ENCODE peak calls at places on chromosomes 5 and 9, in six cellular contexts. One of them, this sample, is unnamed. For H3K4me1 and H3K36me3, the result is how much of the 10 kb centered on the place peaks cover.

GRCh38 chr5:169934990-169935389 is 45.3 kb downstream of the INSYN2B start:
- DNase-seq in PC-3: peak
- DNase-seq in tibial nerve: no peak
- DNase-seq in cardiac muscle cell: no peak
- DNase-seq in heart right ventricle: no peak
- DNase-seq in gastrocnemius medialis: no peak
- DNase-seq in this sample: no peak

GRCh38 chr9:69207503-69207902 is 33.4 kb downstream of the TJP2 start:
- DNase-seq in cardiac muscle cell: peak
- DNase-seq in gastrocnemius medialis: no peak
- DNase-seq in heart right ventricle: peak
- DNase-seq in tibial nerve: no peak
- DNase-seq in PC-3: no peak
- DNase-seq in this sample: no peak

GRCh38 chr5:168224110-168224509 is 67.3 kb upstream of the WWC1 start:
- DNase-seq in tibial nerve: no peak
- DNase-seq in gastrocnemius medialis: no peak
- DNase-seq in cardiac muscle cell: no peak
- DNase-seq in PC-3: no peak
- DNase-seq in heart right ventricle: no peak
- DNase-seq in this sample: no peak

GRCh38 chr9:87800456-87800855 is 74.5 kb downstream of the CTSL start:
- DNase-seq in heart right ventricle: no peak
- DNase-seq in tibial nerve: no peak
- DNase-seq in PC-3: no peak
- DNase-seq in gastrocnemius medialis: no peak
- DNase-seq in cardiac muscle cell: no peak
- DNase-seq in this sample: no peak

GRCh38 chr5:42993516-42994284 is 46.4 kb downstream of the ANXA2R start:
- DNase-seq in heart right ventricle: peak
- DNase-seq in PC-3: no peak
- DNase-seq in gastrocnemius medialis: no peak
- DNase-seq in tibial nerve: peak
- DNase-seq in cardiac muscle cell: no peak
- DNase-seq in this sample: no peak

GRCh38 chr9:130847306-130848217 is 12.5 kb downstream of the ABL1 start:
- DNase-seq in tibial nerve: peak
- DNase-seq in gastrocnemius medialis: peak
- DNase-seq in heart right ventricle: peak
- DNase-seq in cardiac muscle cell: no peak
- DNase-seq in PC-3: peak
- DNase-seq in this sample: peak

GRCh38 chr5:59173568-59173967 is 590.7 kb downstream of the RAB3C start:
- DNase-seq in PC-3: no peak
- DNase-seq in tibial nerve: no peak
- DNase-seq in gastrocnemius medialis: no peak
- DNase-seq in heart right ventricle: no peak
- DNase-seq in cardiac muscle cell: no peak
- DNase-seq in this sample: no peak

GRCh38 chr5:56006600-56006999 is 11.8 kb upstream of the IL6ST start:
- DNase-seq in gastrocnemius medialis: no peak
- DNase-seq in heart right ventricle: no peak
- DNase-seq in cardiac muscle cell: no peak
- DNase-seq in PC-3: no peak
- DNase-seq in tibial nerve: no peak
- DNase-seq in this sample: no peak

GRCh38 chr9:107215381-107215780 is 67.7 kb upstream of the RAD23B start:
- DNase-seq in gastrocnemius medialis: no peak
- DNase-seq in cardiac muscle cell: no peak
- DNase-seq in heart right ventricle: no peak
- DNase-seq in PC-3: peak
- DNase-seq in tibial nerve: no peak
- DNase-seq in this sample: no peak

GRCh38 chr5:178460598-178461425 is 129.4 kb downstream of the COL23A1 start:
- DNase-seq in cardiac muscle cell: peak
- DNase-seq in gastrocnemius medialis: peak
- DNase-seq in tibial nerve: peak
- DNase-seq in PC-3: peak
- DNase-seq in heart right ventricle: peak
- DNase-seq in this sample: peak

GRCh38 chr5:16066320-16066719 is 113.3 kb downstream of the MARCHF11 start:
- DNase-seq in tibial nerve: no peak
- DNase-seq in gastrocnemius medialis: no peak
- DNase-seq in PC-3: no peak
- DNase-seq in cardiac muscle cell: no peak
- DNase-seq in heart right ventricle: no peak
- DNase-seq in this sample: no peak

GRCh38 chr9:30774326-30774725 is 1610.1 kb upstream of the ACO1 start:
- DNase-seq in PC-3: no peak
- DNase-seq in heart right ventricle: no peak
- DNase-seq in gastrocnemius medialis: no peak
- DNase-seq in tibial nerve: no peak
- DNase-seq in cardiac muscle cell: peak
- DNase-seq in this sample: no peak

GRCh38 chr9:35540315-35540714 is 50.4 kb downstream of the RUSC2 start:
- DNase-seq in PC-3: no peak
- DNase-seq in gastrocnemius medialis: no peak
- DNase-seq in heart right ventricle: no peak
- DNase-seq in cardiac muscle cell: no peak
- DNase-seq in tibial nerve: no peak
- DNase-seq in this sample: no peak

GRCh38 chr5:8864053-8864452 is 681.8 kb downstream of the SEMA5A start:
- DNase-seq in gastrocnemius medialis: no peak
- DNase-seq in heart right ventricle: no peak
- DNase-seq in cardiac muscle cell: peak
- DNase-seq in PC-3: peak
- DNase-seq in tibial nerve: no peak
- DNase-seq in this sample: no peak

GRCh38 chr9:130286072-130286770 is 20.7 kb downstream of the HMCN2 start:
- DNase-seq in tibial nerve: no peak
- DNase-seq in heart right ventricle: no peak
- DNase-seq in cardiac muscle cell: no peak
- DNase-seq in gastrocnemius medialis: no peak
- DNase-seq in PC-3: no peak
- DNase-seq in this sample: no peak

GRCh38 chr9:6838158-6838557 is 80.4 kb downstream of the KDM4C start:
- DNase-seq in PC-3: no peak
- DNase-seq in tibial nerve: no peak
- DNase-seq in gastrocnemius medialis: no peak
- DNase-seq in cardiac muscle cell: no peak
- DNase-seq in heart right ventricle: no peak
- DNase-seq in this sample: no peak

GRCh38 chr5:131221888-131222287 is 42.0 kb upstream of the CDC42SE2 start:
- DNase-seq in PC-3: peak
- DNase-seq in gastrocnemius medialis: no peak
- DNase-seq in heart right ventricle: no peak
- DNase-seq in cardiac muscle cell: no peak
- DNase-seq in tibial nerve: no peak
- DNase-seq in this sample: no peak

GRCh38 chr5:68534131-68534940 is 318.8 kb downstream of the PIK3R1 start:
- DNase-seq in PC-3: peak
- DNase-seq in gastrocnemius medialis: no peak
- DNase-seq in tibial nerve: no peak
- DNase-seq in heart right ventricle: no peak
- DNase-seq in cardiac muscle cell: no peak
- DNase-seq in this sample: no peak

DNA sequence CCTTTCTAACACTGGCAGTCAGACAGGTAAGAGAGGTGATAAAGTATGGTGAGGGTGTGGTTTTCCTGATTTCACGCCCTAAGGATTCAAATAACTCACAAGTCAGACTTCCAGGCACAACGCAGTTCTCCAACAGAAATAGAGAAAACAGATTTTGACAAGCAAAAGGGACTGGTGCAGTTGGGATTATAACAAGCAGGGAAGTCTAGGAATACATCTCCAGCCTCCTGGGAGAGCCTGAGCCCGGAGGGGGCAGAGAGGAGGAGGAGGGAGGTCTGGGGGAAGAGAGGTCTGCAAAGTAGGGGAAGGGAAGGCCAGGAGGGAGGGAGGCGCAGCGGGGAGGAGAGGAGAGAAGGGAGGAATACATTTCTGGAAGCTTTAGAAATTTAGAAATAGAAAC is 1.6 kb downstream of the CMBL start:
- DNase-seq in gastrocnemius medialis: no peak
- DNase-seq in cardiac muscle cell: no peak
- DNase-seq in tibial nerve: no peak
- DNase-seq in heart right ventricle: no peak
- DNase-seq in PC-3: peak
- DNase-seq in this sample: no peak
- H3K27ac ChIP-seq in gastrocnemius medialis: peak
- H3K27ac ChIP-seq in cardiac muscle cell: no peak
- H3K27ac ChIP-seq in tibial nerve: no peak
- H3K27ac ChIP-seq in heart right ventricle: peak
- H3K27ac ChIP-seq in PC-3: peak
- H3K27ac ChIP-seq in this sample: no peak

GRCh38 chr5:138271281-138271680 is 3.1 kb downstream of the GFRA3 start:
- DNase-seq in gastrocnemius medialis: no peak
- DNase-seq in heart right ventricle: no peak
- DNase-seq in cardiac muscle cell: no peak
- DNase-seq in tibial nerve: no peak
- DNase-seq in PC-3: no peak
- DNase-seq in this sample: no peak
- H3K4me1 ChIP-seq in gastrocnemius medialis: under half
- H3K4me1 ChIP-seq in heart right ventricle: under half
- H3K4me1 ChIP-seq in cardiac muscle cell: under half
- H3K4me1 ChIP-seq in tibial nerve: under half
- H3K4me1 ChIP-seq in PC-3: under half
- H3K4me1 ChIP-seq in this sample: under half

GRCh38 chr5:150023136-150023535 is 22.6 kb downstream of the HMGXB3 start:
- DNase-seq in heart right ventricle: no peak
- DNase-seq in gastrocnemius medialis: no peak
- DNase-seq in tibial nerve: no peak
- DNase-seq in cardiac muscle cell: no peak
- DNase-seq in PC-3: no peak
- DNase-seq in this sample: no peak

GRCh38 chr5:150020249-150020648 is 19.7 kb downstream of the HMGXB3 start:
- DNase-seq in tibial nerve: no peak
- DNase-seq in gastrocnemius medialis: no peak
- DNase-seq in cardiac muscle cell: no peak
- DNase-seq in heart right ventricle: no peak
- DNase-seq in PC-3: no peak
- DNase-seq in this sample: no peak

GRCh38 chr5:150022681-150023080 is 22.1 kb downstream of the HMGXB3 start:
- DNase-seq in PC-3: no peak
- DNase-seq in tibial nerve: no peak
- DNase-seq in gastrocnemius medialis: no peak
- DNase-seq in heart right ventricle: no peak
- DNase-seq in cardiac muscle cell: peak
- DNase-seq in this sample: no peak

GRCh38 chr5:150022163-150022540 is 21.6 kb downstream of the HMGXB3 start:
- DNase-seq in heart right ventricle: peak
- DNase-seq in cardiac muscle cell: no peak
- DNase-seq in gastrocnemius medialis: no peak
- DNase-seq in tibial nerve: no peak
- DNase-seq in PC-3: peak
- DNase-seq in this sample: no peak

GRCh38 chr5:150021491-150022162 is 21.1 kb downstream of the HMGXB3 start:
- DNase-seq in cardiac muscle cell: no peak
- DNase-seq in gastrocnemius medialis: peak
- DNase-seq in PC-3: peak
- DNase-seq in tibial nerve: no peak
- DNase-seq in heart right ventricle: peak
- DNase-seq in this sample: peak
- H3K36me3 ChIP-seq in cardiac muscle cell: under half
- H3K36me3 ChIP-seq in gastrocnemius medialis: half or more
- H3K36me3 ChIP-seq in PC-3: half or more
- H3K36me3 ChIP-seq in tibial nerve: under half
- H3K36me3 ChIP-seq in heart right ventricle: half or more
- H3K36me3 ChIP-seq in this sample: under half

DNA sequence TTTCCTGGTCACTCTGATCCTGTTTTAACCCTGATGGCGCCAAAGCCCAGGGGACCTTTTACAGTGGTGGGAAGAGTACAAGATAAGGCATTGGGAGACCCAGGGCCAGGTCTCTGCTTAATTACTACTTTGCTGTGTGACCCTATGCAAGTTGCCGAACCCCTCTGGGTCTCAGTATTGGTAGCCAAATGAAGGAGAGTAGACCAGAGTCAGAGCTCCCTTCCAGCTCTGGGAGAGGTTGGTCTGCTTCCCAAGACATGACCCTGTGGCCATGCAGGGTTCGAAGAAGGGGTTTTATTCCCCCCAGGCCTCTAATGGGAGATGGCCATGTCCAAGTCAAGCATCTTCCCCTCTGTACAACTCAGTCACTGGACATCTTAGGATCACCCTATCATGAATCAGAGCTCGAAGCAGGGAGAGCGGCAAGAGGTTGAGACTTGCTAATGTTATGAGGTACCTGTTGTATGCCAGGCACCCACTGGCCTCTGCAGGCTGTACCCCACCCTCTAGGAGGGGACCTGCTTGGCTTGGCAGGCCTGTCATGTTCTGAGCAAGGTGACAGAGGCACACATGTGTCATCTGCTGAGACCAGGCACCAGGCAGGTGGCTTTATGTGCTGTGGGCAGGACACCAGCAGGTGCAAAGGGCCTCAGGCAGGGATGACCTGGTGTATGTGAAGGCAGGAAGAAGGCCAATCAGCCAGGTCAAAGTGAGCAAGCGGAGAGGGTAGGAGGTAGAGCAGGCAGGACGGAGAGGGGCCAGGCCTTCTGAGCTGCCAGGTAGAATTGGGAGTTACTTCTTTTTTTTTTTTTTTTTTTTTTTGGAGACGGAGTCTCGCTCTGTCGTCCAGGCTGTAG is 60.5 kb upstream of the RPL26L1 start:
- DNase-seq in gastrocnemius medialis: no peak
- DNase-seq in tibial nerve: no peak
- DNase-seq in PC-3: no peak
- DNase-seq in heart right ventricle: no peak
- DNase-seq in cardiac muscle cell: no peak
- DNase-seq in this sample: no peak
- H3K27ac ChIP-seq in gastrocnemius medialis: peak
- H3K27ac ChIP-seq in tibial nerve: peak
- H3K27ac ChIP-seq in PC-3: peak
- H3K27ac ChIP-seq in heart right ventricle: peak
- H3K27ac ChIP-seq in cardiac muscle cell: no peak
- H3K27ac ChIP-seq in this sample: peak

GRCh38 chr9:136312436-136312835 is 8.5 kb upstream of the CCDC187 start:
- DNase-seq in heart right ventricle: no peak
- DNase-seq in PC-3: peak
- DNase-seq in gastrocnemius medialis: no peak
- DNase-seq in cardiac muscle cell: peak
- DNase-seq in tibial nerve: no peak
- DNase-seq in this sample: no peak

GRCh38 chr9:136311433-136312375 is 7.8 kb upstream of the CCDC187 start:
- DNase-seq in heart right ventricle: no peak
- DNase-seq in gastrocnemius medialis: no peak
- DNase-seq in cardiac muscle cell: no peak
- DNase-seq in PC-3: peak
- DNase-seq in tibial nerve: no peak
- DNase-seq in this sample: no peak

GRCh38 chr9:136309806-136310220 is 5.9 kb upstream of the CCDC187 start:
- DNase-seq in tibial nerve: no peak
- DNase-seq in gastrocnemius medialis: no peak
- DNase-seq in PC-3: no peak
- DNase-seq in cardiac muscle cell: no peak
- DNase-seq in heart right ventricle: no peak
- DNase-seq in this sample: no peak

GRCh38 chr9:136310273-136311030 is 6.6 kb upstream of the CCDC187 start:
- DNase-seq in PC-3: no peak
- DNase-seq in tibial nerve: no peak
- DNase-seq in gastrocnemius medialis: no peak
- DNase-seq in cardiac muscle cell: no peak
- DNase-seq in heart right ventricle: no peak
- DNase-seq in this sample: no peak

GRCh38 chr9:136311037-136311432 is 7.1 kb upstream of the CCDC187 start:
- DNase-seq in tibial nerve: no peak
- DNase-seq in PC-3: no peak
- DNase-seq in heart right ventricle: no peak
- DNase-seq in cardiac muscle cell: no peak
- DNase-seq in gastrocnemius medialis: no peak
- DNase-seq in this sample: no peak
- H3K4me1 ChIP-seq in tibial nerve: under half
- H3K4me1 ChIP-seq in PC-3: under half
- H3K4me1 ChIP-seq in heart right ventricle: under half
- H3K4me1 ChIP-seq in cardiac muscle cell: under half
- H3K4me1 ChIP-seq in gastrocnemius medialis: under half
- H3K4me1 ChIP-seq in this sample: under half

This sample was measured in aorta.